ENCODE peak calls at places on chromosomes 7 and 10, in six cellular contexts. G, L, Q, C, O and V are unnamed samples.
A peak's percentile ranks its signal among the peaks of the same experiment; 100 is the strongest.

GRCh38 chr10:24793648-24794379 is 70.1 kb upstream of the ARHGAP21 start:
- DNase-seq in G (peak; percentile 33), L (no peak), Q (no peak), C (no peak), O (no peak), V (no peak)

GRCh38 chr7:44387427-44387826 is 62.0 kb upstream of the CAMK2B start:
- DNase-seq in G (no peak), L (no peak), Q (no peak), C (no peak), O (no peak), V (no peak)

GRCh38 chr7:139697031-139697430 is 80.8 kb downstream of the HIPK2 start:
- DNase-seq in G (no peak), L (no peak), Q (no peak), C (no peak), O (no peak), V (no peak)

GRCh38 chr10:88114368-88114767 is 250.9 kb downstream of the PTEN start:
- DNase-seq in G (peak; percentile 44), L (peak; percentile 18), Q (peak; percentile 92), C (no peak), O (no peak), V (no peak)

GRCh38 chr10:119370972-119371703 is 163.8 kb downstream of the GRK5 start:
- DNase-seq in G (peak; percentile 86), L (no peak), Q (no peak), C (peak; percentile 58), O (no peak), V (no peak)

GRCh38 chr7:471866-472639 is 47.6 kb downstream of the PDGFA start:
- DNase-seq in G (peak; percentile 99), L (no peak), Q (no peak), C (peak; percentile 76), O (no peak), V (no peak)

GRCh38 chr10:5565671-5566581 is 41.2 kb downstream of the CALML3 start:
- DNase-seq in G (peak; percentile 42), L (no peak), Q (no peak), C (peak; percentile 5), O (no peak), V (no peak)

GRCh38 chr10:47260505-47261111 is 39.4 kb upstream of the GDF10 start:
- DNase-seq in G (no peak), L (peak; percentile 36), Q (no peak), C (no peak), O (no peak), V (no peak)

GRCh38 chr7:100585511-100586265 is at the start of gene LRCH4:
- DNase-seq in G (peak; percentile 7), L (no peak), Q (peak; percentile 65), C (no peak), O (peak; percentile 52), V (peak; percentile 74)

GRCh38 chr10:78787095-78787494 is 281.7 kb upstream of the ZMIZ1 start:
- DNase-seq in G (no peak), L (no peak), Q (no peak), C (no peak), O (no peak), V (no peak)

GRCh38 chr7:127938588-127938987 is 92.6 kb downstream of the LRRC4 start:
- DNase-seq in G (peak; percentile 85), L (no peak), Q (no peak), C (no peak), O (no peak), V (no peak)

GRCh38 chr10:63919576-63920279 is 398.5 kb downstream of the REEP3 start:
- DNase-seq in G (no peak), L (no peak), Q (no peak), C (no peak), O (no peak), V (no peak)

GRCh38 chr10:77230194-77230593 is 407.4 kb downstream of the KCNMA1 start:
- DNase-seq in G (no peak), L (no peak), Q (no peak), C (no peak), O (no peak), V (no peak)

GRCh38 chr10:93435621-93436385 is 46.3 kb downstream of the MYOF start:
- DNase-seq in G (peak; percentile 61), L (no peak), Q (peak; percentile 33), C (no peak), O (no peak), V (no peak)

GRCh38 chr7:4299431-4299830 is 382.7 kb upstream of the FOXK1 start:
- DNase-seq in G (no peak), L (no peak), Q (no peak), C (no peak), O (no peak), V (no peak)

GRCh38 chr10:95664543-95664942 is 8.0 kb upstream of the ALDH18A1 start:
- DNase-seq in G (no peak), L (no peak), Q (no peak), C (no peak), O (no peak), V (no peak)

GRCh38 chr7:33973235-33974015 is 68.1 kb downstream of the BMPER start:
- DNase-seq in G (no peak), L (no peak), Q (no peak), C (no peak), O (no peak), V (no peak)

GRCh38 chr10:122878799-122879338 is 512 bp downstream of the FAM24B start:
- DNase-seq in G (no peak), L (peak; percentile 60), Q (peak; percentile 24), C (no peak), O (no peak), V (no peak)

GRCh38 chr10:98460837-98461499 is 14.2 kb upstream of the HPS1 start:
- DNase-seq in G (peak; percentile 93), L (no peak), Q (no peak), C (no peak), O (no peak), V (no peak)

GRCh38 chr7:105353752-105354328 is 34.9 kb downstream of the SRPK2 start:
- DNase-seq in G (peak; percentile 61), L (peak; percentile 18), Q (peak; percentile 52), C (peak; percentile 23), O (no peak), V (no peak)

GRCh38 chr10:130174343-130174742 is 38.2 kb downstream of the GLRX3 start:
- DNase-seq in G (no peak), L (peak; percentile 68), Q (no peak), C (no peak), O (no peak), V (no peak)

GRCh38 chr10:55410415-55410885 is 609.4 kb upstream of the PCDH15 start:
- DNase-seq in G (peak; percentile 4), L (no peak), Q (no peak), C (no peak), O (no peak), V (no peak)

GRCh38 chr7:10239643-10240345 is 733.9 kb upstream of the PHF14 start:
- DNase-seq in G (no peak), L (no peak), Q (no peak), C (no peak), O (no peak), V (no peak)

GRCh38 chr7:55063633-55064032 is 44.8 kb downstream of the EGFR start:
- DNase-seq in G (peak; percentile 59), L (no peak), Q (no peak), C (no peak), O (no peak), V (no peak)

GRCh38 chr10:78774999-78775711 is 293.6 kb upstream of the ZMIZ1 start:
- DNase-seq in G (peak; percentile 49), L (no peak), Q (no peak), C (peak; percentile 52), O (no peak), V (no peak)

GRCh38 chr7:96949766-96950165 is 55.6 kb upstream of the DLX6 start:
- DNase-seq in G (peak; percentile 43), L (no peak), Q (no peak), C (no peak), O (no peak), V (no peak)

GRCh38 chr7:128876586-128876977 is 13.9 kb downstream of the ATP6V1F start:
- DNase-seq in G (no peak), L (no peak), Q (no peak), C (peak; percentile 3), O (no peak), V (no peak)

GRCh38 chr10:26046073-26046684 is 112.2 kb downstream of the MYO3A start:
- DNase-seq in G (no peak), L (no peak), Q (no peak), C (no peak), O (no peak), V (no peak)

GRCh38 chr10:30228638-30229037 is 120.4 kb downstream of the MTPAP start:
- DNase-seq in G (no peak), L (no peak), Q (no peak), C (no peak), O (no peak), V (no peak)

GRCh38 chr10:17025444-17026295 is 103.9 kb downstream of the CUBN start:
- DNase-seq in G (peak; percentile 100), L (peak; percentile 78), Q (peak; percentile 22), C (no peak), O (peak; percentile 30), V (peak; percentile 47)

GRCh38 chr10:76973091-76973514 is 664.5 kb downstream of the KCNMA1 start:
- DNase-seq in G (no peak), L (no peak), Q (no peak), C (no peak), O (no peak), V (no peak)

GRCh38 chr7:36305648-36306047 is 84.0 kb upstream of the ANLN start:
- DNase-seq in G (no peak), L (no peak), Q (no peak), C (no peak), O (no peak), V (no peak)

GRCh38 chr10:13100349-13101294 is 659 bp downstream of the OPTN start:
- DNase-seq in G (peak; percentile 24), L (peak; percentile 34), Q (peak; percentile 36), C (no peak), O (peak; percentile 21), V (no peak)

GRCh38 chr7:85229544-85229943 is 42.7 kb upstream of the SEMA3D start:
- DNase-seq in G (no peak), L (no peak), Q (no peak), C (no peak), O (no peak), V (no peak)

GRCh38 chr7:105126436-105126975 is 112.5 kb downstream of the KMT2E start:
- DNase-seq in G (no peak), L (no peak), Q (no peak), C (no peak), O (no peak), V (no peak)